ENCODE peak calls at places on chromosomes 6 and 20, in five cellular contexts. One of them, this sample, is unnamed.

GRCh38 chr6:112357801-112358200 is 10.7 kb downstream of the RFPL4B start:
- DNase-seq in CD8-positive, alpha-beta T cell: no peak
- DNase-seq in aorta: no peak
- DNase-seq in GM12878: no peak
- DNase-seq in AG10803: peak
- DNase-seq in this sample: no peak

GRCh38 chr20:36306557-36307411 is 645 bp downstream of the DLGAP4 start:
- DNase-seq in CD8-positive, alpha-beta T cell: no peak
- DNase-seq in aorta: no peak
- DNase-seq in GM12878: no peak
- DNase-seq in AG10803: no peak
- DNase-seq in this sample: no peak

GRCh38 chr6:138229663-138230194 is 11.4 kb upstream of the PBOV1 start:
- DNase-seq in CD8-positive, alpha-beta T cell: no peak
- DNase-seq in aorta: no peak
- DNase-seq in GM12878: no peak
- DNase-seq in AG10803: no peak
- DNase-seq in this sample: no peak

GRCh38 chr6:159577564-159577963 is 115.5 kb downstream of the SOD2 start:
- DNase-seq in CD8-positive, alpha-beta T cell: no peak
- DNase-seq in aorta: no peak
- DNase-seq in GM12878: no peak
- DNase-seq in AG10803: no peak
- DNase-seq in this sample: no peak

GRCh38 chr20:4702562-4703280 is 19.0 kb upstream of the PRND start:
- DNase-seq in CD8-positive, alpha-beta T cell: no peak
- DNase-seq in aorta: no peak
- DNase-seq in GM12878: no peak
- DNase-seq in AG10803: no peak
- DNase-seq in this sample: no peak

GRCh38 chr20:63538204-63539091 is 1.3 kb upstream of the PTK6 start:
- DNase-seq in CD8-positive, alpha-beta T cell: no peak
- DNase-seq in aorta: no peak
- DNase-seq in GM12878: no peak
- DNase-seq in AG10803: peak
- DNase-seq in this sample: peak

GRCh38 chr20:11372831-11373230 is 544.9 kb upstream of the BTBD3 start:
- DNase-seq in CD8-positive, alpha-beta T cell: no peak
- DNase-seq in aorta: no peak
- DNase-seq in GM12878: no peak
- DNase-seq in AG10803: no peak
- DNase-seq in this sample: peak

GRCh38 chr6:111774346-111774703 is 98.9 kb downstream of the FYN start:
- DNase-seq in CD8-positive, alpha-beta T cell: no peak
- DNase-seq in aorta: no peak
- DNase-seq in GM12878: no peak
- DNase-seq in AG10803: peak
- DNase-seq in this sample: no peak

GRCh38 chr6:40461643-40462042 is 125.5 kb downstream of the LRFN2 start:
- DNase-seq in CD8-positive, alpha-beta T cell: no peak
- DNase-seq in aorta: no peak
- DNase-seq in GM12878: no peak
- DNase-seq in AG10803: no peak
- DNase-seq in this sample: no peak

GRCh38 chr6:113530769-113531168 is 326.4 kb upstream of the MARCKS start:
- DNase-seq in CD8-positive, alpha-beta T cell: no peak
- DNase-seq in aorta: no peak
- DNase-seq in GM12878: no peak
- DNase-seq in AG10803: peak
- DNase-seq in this sample: no peak

GRCh38 chr6:90284745-90285481 is 11.7 kb downstream of the BACH2 start:
- DNase-seq in CD8-positive, alpha-beta T cell: no peak
- DNase-seq in aorta: no peak
- DNase-seq in GM12878: peak
- DNase-seq in AG10803: peak
- DNase-seq in this sample: peak

GRCh38 chr20:59289994-59290393 is 10.4 kb upstream of the EDN3 start:
- DNase-seq in CD8-positive, alpha-beta T cell: no peak
- DNase-seq in aorta: no peak
- DNase-seq in GM12878: no peak
- DNase-seq in AG10803: no peak
- DNase-seq in this sample: no peak

GRCh38 chr6:52286798-52287432 is 2.4 kb upstream of the MCM3 start:
- DNase-seq in CD8-positive, alpha-beta T cell: peak
- DNase-seq in aorta: peak
- DNase-seq in GM12878: no peak
- DNase-seq in AG10803: peak
- DNase-seq in this sample: peak

GRCh38 chr6:166097914-166098522 is 69.6 kb downstream of the TBXT start:
- DNase-seq in CD8-positive, alpha-beta T cell: peak
- DNase-seq in aorta: peak
- DNase-seq in GM12878: no peak
- DNase-seq in AG10803: peak
- DNase-seq in this sample: peak

GRCh38 chr20:21105429-21106170 is 558 bp downstream of the LINC00237 start:
- DNase-seq in CD8-positive, alpha-beta T cell: no peak
- DNase-seq in aorta: no peak
- DNase-seq in GM12878: no peak
- DNase-seq in AG10803: no peak
- DNase-seq in this sample: no peak

GRCh38 chr20:48489656-48490055 is 338.1 kb downstream of the PREX1 start:
- DNase-seq in CD8-positive, alpha-beta T cell: no peak
- DNase-seq in aorta: no peak
- DNase-seq in GM12878: no peak
- DNase-seq in AG10803: no peak
- DNase-seq in this sample: no peak

GRCh38 chr20:23647346-23647745 is 9.6 kb upstream of the CST3 start:
- DNase-seq in CD8-positive, alpha-beta T cell: no peak
- DNase-seq in aorta: no peak
- DNase-seq in GM12878: no peak
- DNase-seq in AG10803: no peak
- DNase-seq in this sample: no peak

GRCh38 chr6:153096031-153096430 is 35.1 kb downstream of the RGS17 start:
- DNase-seq in CD8-positive, alpha-beta T cell: no peak
- DNase-seq in aorta: no peak
- DNase-seq in GM12878: no peak
- DNase-seq in AG10803: no peak
- DNase-seq in this sample: no peak

GRCh38 chr6:112130878-112131277 is 43.5 kb downstream of the FAM229B start:
- DNase-seq in CD8-positive, alpha-beta T cell: no peak
- DNase-seq in aorta: no peak
- DNase-seq in GM12878: no peak
- DNase-seq in AG10803: no peak
- DNase-seq in this sample: no peak

GRCh38 chr6:18259675-18260447 is 4.5 kb downstream of the DEK start:
- DNase-seq in CD8-positive, alpha-beta T cell: no peak
- DNase-seq in aorta: no peak
- DNase-seq in GM12878: no peak
- DNase-seq in AG10803: no peak
- DNase-seq in this sample: no peak

GRCh38 chr6:18260448-18261106 is 3.8 kb downstream of the DEK start:
- DNase-seq in CD8-positive, alpha-beta T cell: no peak
- DNase-seq in aorta: no peak
- DNase-seq in GM12878: peak
- DNase-seq in AG10803: peak
- DNase-seq in this sample: peak

GRCh38 chr6:18262812-18263560 is 1.3 kb downstream of the DEK start:
- DNase-seq in CD8-positive, alpha-beta T cell: no peak
- DNase-seq in aorta: no peak
- DNase-seq in GM12878: peak
- DNase-seq in AG10803: no peak
- DNase-seq in this sample: peak

GRCh38 chr6:18263561-18264337 is 581 bp downstream of the DEK start:
- DNase-seq in CD8-positive, alpha-beta T cell: no peak
- DNase-seq in aorta: no peak
- DNase-seq in GM12878: no peak
- DNase-seq in AG10803: no peak
- DNase-seq in this sample: peak

DNA sequence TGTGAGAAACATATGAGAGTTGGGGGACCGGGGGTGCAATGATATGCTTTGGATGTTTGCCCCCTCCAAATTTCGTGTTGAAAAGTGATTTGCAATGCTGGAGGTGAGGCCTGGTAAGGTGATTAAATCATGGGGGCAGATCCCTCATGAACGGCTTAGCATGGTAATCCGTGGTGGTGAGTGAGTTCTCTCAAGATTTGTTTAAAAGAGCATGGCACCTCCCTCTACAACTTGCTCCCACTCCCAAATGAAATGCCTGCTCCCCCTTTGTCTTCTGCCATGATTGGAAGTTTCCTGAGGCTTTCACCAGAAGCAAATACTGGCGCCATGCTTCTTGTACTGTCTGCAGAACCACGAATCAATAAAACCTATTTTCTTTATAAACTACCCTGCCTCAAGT is 2.5 kb downstream of the DEK start:
- DNase-seq in CD8-positive, alpha-beta T cell: no peak
- DNase-seq in aorta: no peak
- DNase-seq in GM12878: no peak
- DNase-seq in AG10803: no peak
- DNase-seq in this sample: no peak
- H3K4me3 ChIP-seq in CD8-positive, alpha-beta T cell: no peak
- H3K4me3 ChIP-seq in aorta: no peak
- H3K4me3 ChIP-seq in GM12878: peak
- H3K4me3 ChIP-seq in AG10803: peak
- H3K4me3 ChIP-seq in this sample: peak

DNA sequence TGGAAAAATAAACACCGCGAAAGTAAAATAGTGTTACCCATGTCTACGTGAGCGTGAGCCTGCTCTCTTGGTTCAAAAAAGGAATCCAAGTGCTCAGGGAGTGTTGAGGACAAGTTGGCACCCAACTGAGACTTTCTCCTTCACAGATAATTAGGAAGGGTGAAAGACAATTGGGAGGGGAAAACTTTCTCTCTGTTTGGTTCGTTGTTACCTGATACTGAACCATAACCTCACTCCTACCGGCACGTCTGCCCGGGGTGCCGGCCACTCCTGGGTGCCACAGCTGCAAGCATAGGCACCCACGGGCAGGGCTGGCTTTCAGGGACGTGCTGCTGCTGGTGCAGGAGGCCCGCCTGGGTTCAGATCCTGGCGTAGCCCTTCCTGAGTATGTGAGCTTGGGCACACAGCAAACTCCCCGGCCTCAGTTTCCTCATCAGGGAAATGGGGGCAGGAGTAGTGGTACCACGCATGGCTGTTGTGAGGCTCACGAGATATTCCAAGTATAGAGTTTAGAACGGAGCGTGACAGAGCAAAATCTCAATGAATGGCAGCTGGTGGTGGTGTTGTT is 38.2 kb upstream of the PMEPA1 start:
- DNase-seq in CD8-positive, alpha-beta T cell: no peak
- DNase-seq in aorta: peak
- DNase-seq in GM12878: no peak
- DNase-seq in AG10803: no peak
- DNase-seq in this sample: no peak
- H3K4me3 ChIP-seq in CD8-positive, alpha-beta T cell: no peak
- H3K4me3 ChIP-seq in aorta: no peak
- H3K4me3 ChIP-seq in GM12878: no peak
- H3K4me3 ChIP-seq in AG10803: no peak
- H3K4me3 ChIP-seq in this sample: no peak

GRCh38 chr6:116763871-116764270 is 1.6 kb downstream of the FAM162B start:
- DNase-seq in CD8-positive, alpha-beta T cell: no peak
- DNase-seq in aorta: no peak
- DNase-seq in GM12878: no peak
- DNase-seq in AG10803: no peak
- DNase-seq in this sample: no peak
- H3K4me3 ChIP-seq in CD8-positive, alpha-beta T cell: no peak
- H3K4me3 ChIP-seq in aorta: no peak
- H3K4me3 ChIP-seq in GM12878: no peak
- H3K4me3 ChIP-seq in AG10803: no peak
- H3K4me3 ChIP-seq in this sample: no peak

GRCh38 chr6:81749704-81750103 is 2.8 kb downstream of the TENT5A start:
- DNase-seq in CD8-positive, alpha-beta T cell: no peak
- DNase-seq in aorta: no peak
- DNase-seq in GM12878: no peak
- DNase-seq in AG10803: peak
- DNase-seq in this sample: no peak

GRCh38 chr6:81750660-81751387 is 1.7 kb downstream of the TENT5A start:
- DNase-seq in CD8-positive, alpha-beta T cell: no peak
- DNase-seq in aorta: no peak
- DNase-seq in GM12878: no peak
- DNase-seq in AG10803: no peak
- DNase-seq in this sample: no peak

GRCh38 chr6:81750201-81750600 is 2.3 kb downstream of the TENT5A start:
- DNase-seq in CD8-positive, alpha-beta T cell: no peak
- DNase-seq in aorta: no peak
- DNase-seq in GM12878: no peak
- DNase-seq in AG10803: no peak
- DNase-seq in this sample: no peak

GRCh38 chr6:81747327-81747726 is 5.2 kb downstream of the TENT5A start:
- DNase-seq in CD8-positive, alpha-beta T cell: no peak
- DNase-seq in aorta: no peak
- DNase-seq in GM12878: no peak
- DNase-seq in AG10803: no peak
- DNase-seq in this sample: no peak

GRCh38 chr6:81748946-81749345 is 3.5 kb downstream of the TENT5A start:
- DNase-seq in CD8-positive, alpha-beta T cell: no peak
- DNase-seq in aorta: no peak
- DNase-seq in GM12878: no peak
- DNase-seq in AG10803: peak
- DNase-seq in this sample: no peak
- H3K4me3 ChIP-seq in CD8-positive, alpha-beta T cell: no peak
- H3K4me3 ChIP-seq in aorta: peak
- H3K4me3 ChIP-seq in GM12878: no peak
- H3K4me3 ChIP-seq in AG10803: peak
- H3K4me3 ChIP-seq in this sample: no peak

GRCh38 chr6:28600188-28600587 is 74.5 kb downstream of the GPX5 start:
- DNase-seq in CD8-positive, alpha-beta T cell: no peak
- DNase-seq in aorta: no peak
- DNase-seq in GM12878: no peak
- DNase-seq in AG10803: no peak
- DNase-seq in this sample: no peak

GRCh38 chr6:28598757-28599686 is 73.3 kb downstream of the GPX5 start:
- DNase-seq in CD8-positive, alpha-beta T cell: no peak
- DNase-seq in aorta: no peak
- DNase-seq in GM12878: no peak
- DNase-seq in AG10803: no peak
- DNase-seq in this sample: no peak

GRCh38 chr6:28597924-28598323 is 72.2 kb downstream of the GPX5 start:
- DNase-seq in CD8-positive, alpha-beta T cell: no peak
- DNase-seq in aorta: no peak
- DNase-seq in GM12878: no peak
- DNase-seq in AG10803: no peak
- DNase-seq in this sample: no peak

GRCh38 chr6:28597217-28597835 is 71.6 kb downstream of the GPX5 start:
- DNase-seq in CD8-positive, alpha-beta T cell: no peak
- DNase-seq in aorta: no peak
- DNase-seq in GM12878: no peak
- DNase-seq in AG10803: peak
- DNase-seq in this sample: peak
- H3K4me3 ChIP-seq in CD8-positive, alpha-beta T cell: no peak
- H3K4me3 ChIP-seq in aorta: no peak
- H3K4me3 ChIP-seq in GM12878: peak
- H3K4me3 ChIP-seq in AG10803: peak
- H3K4me3 ChIP-seq in this sample: no peak

This sample was measured in GM12865.